ENCODE peak calls at places on chromosomes 3 and 15, in seven cellular contexts. Y is GM12878, A is SK-N-SH, C is HepG2, D is HCT116, F is H1, T is K562. P is an unnamed sample.

GRCh38 chr3:45057557-45057956 is 31.5 kb downstream of the CLEC3B start:
- DNase-seq in A (no peak), Y (no peak), F (no peak), T (no peak), D (no peak), C (no peak), P (no peak)

GRCh38 chr15:22839046-22839705 is 710 bp downstream of the NIPA2 start:
- DNase-seq in Y (no peak), A (no peak), D (no peak), T (no peak), C (no peak), F (no peak), P (no peak)

GRCh38 chr3:105791919-105792786 is 76.7 kb downstream of the CBLB start:
- DNase-seq in T (no peak), F (no peak), Y (no peak), C (peak), A (no peak), D (no peak), P (no peak)

GRCh38 chr3:15551902-15552301 is 30.4 kb upstream of the COLQ start:
- DNase-seq in D (no peak), A (no peak), Y (no peak), T (no peak), C (no peak), F (no peak), P (no peak)

GRCh38 chr3:115788921-115789470 is 165.7 kb downstream of the GAP43 start:
- DNase-seq in Y (no peak), T (no peak), A (no peak), C (peak), D (peak), F (no peak), P (no peak)

GRCh38 chr3:36833160-36833814 is 68.9 kb upstream of the DCLK3 start:
- DNase-seq in F (no peak), D (no peak), A (no peak), C (no peak), T (no peak), Y (no peak), P (no peak)

GRCh38 chr3:77915341-77915740 is 875.4 kb downstream of the ROBO2 start:
- DNase-seq in C (no peak), Y (no peak), T (no peak), D (no peak), F (no peak), A (no peak), P (no peak)

GRCh38 chr3:138062626-138063025 is 52.7 kb downstream of the CLDN18 start:
- DNase-seq in F (no peak), D (no peak), A (no peak), T (no peak), C (no peak), Y (no peak), P (no peak)

GRCh38 chr15:92906563-92907081 is 6.5 kb downstream of the CHD2 start:
- DNase-seq in A (no peak), Y (no peak), T (no peak), F (no peak), D (peak), C (no peak), P (no peak)

GRCh38 chr3:196388946-196389345 is 43.3 kb downstream of the UBXN7 start:
- DNase-seq in C (no peak), F (no peak), D (no peak), T (no peak), A (no peak), Y (no peak), P (no peak)

GRCh38 chr15:74961616-74962015 is 5.0 kb upstream of the RPP25 start:
- DNase-seq in Y (no peak), A (no peak), T (no peak), F (no peak), D (no peak), C (no peak), P (no peak)

GRCh38 chr15:81294501-81294850 is 29.5 kb downstream of the STARD5 start:
- DNase-seq in D (no peak), T (no peak), F (no peak), C (no peak), A (no peak), Y (no peak), P (no peak)

GRCh38 chr15:57327985-57328471 is 48.3 kb upstream of the CGNL1 start:
- DNase-seq in D (no peak), A (no peak), Y (no peak), T (no peak), C (no peak), F (no peak), P (peak)

GRCh38 chr3:44555753-44556152 is 760 bp downstream of the ZKSCAN7 start:
- DNase-seq in C (peak), Y (no peak), A (peak), T (no peak), F (no peak), D (no peak), P (no peak)

GRCh38 chr3:170529912-170530311 is 56.0 kb downstream of the SLC7A14 start:
- DNase-seq in F (no peak), D (no peak), A (no peak), C (no peak), T (no peak), Y (no peak), P (no peak)

GRCh38 chr15:70116317-70116716 is 18.6 kb upstream of the TLE3 start:
- DNase-seq in C (no peak), D (no peak), A (no peak), T (no peak), Y (no peak), F (no peak), P (no peak)

GRCh38 chr15:70114226-70114625 is 16.5 kb upstream of the TLE3 start:
- DNase-seq in C (no peak), T (no peak), Y (no peak), A (no peak), F (no peak), D (no peak), P (no peak)

GRCh38 chr15:70112018-70112395 is 14.3 kb upstream of the TLE3 start:
- DNase-seq in C (no peak), A (peak), Y (no peak), F (no peak), D (no peak), T (no peak), P (no peak)

GRCh38 chr15:70111203-70112017 is 13.7 kb upstream of the TLE3 start:
- DNase-seq in F (peak), C (no peak), T (peak), D (peak), A (peak), Y (no peak), P (no peak)

GRCh38 chr15:70113304-70113700 is 15.6 kb upstream of the TLE3 start:
- DNase-seq in Y (no peak), F (no peak), T (no peak), A (no peak), D (no peak), C (no peak), P (no peak)
- TF ChIP-seq JUND in Y (no peak), F (no peak), T (no peak), A (no peak), D (no peak), C (no peak), P (no peak)

DNA sequence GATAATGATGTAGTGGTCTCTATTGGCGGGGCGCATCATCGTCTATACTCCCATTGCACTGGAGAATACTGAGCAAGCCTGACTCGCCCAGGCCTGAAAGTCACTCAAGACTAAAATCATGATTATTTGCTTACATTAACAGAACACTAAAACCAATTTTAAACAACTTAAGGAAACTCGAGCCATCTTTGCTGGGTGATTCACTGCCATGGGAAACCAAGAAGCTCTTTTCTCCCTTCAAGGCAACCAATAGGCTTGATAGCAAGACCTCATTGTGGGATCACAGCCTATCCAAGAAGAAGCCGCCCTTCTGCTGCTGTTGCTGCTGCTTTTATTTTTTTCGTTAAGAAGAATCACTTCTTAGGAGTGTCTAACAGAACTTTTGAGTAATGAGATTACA is 479.4 kb downstream of the FOXP1 start:
- DNase-seq in Y (no peak), T (no peak), C (no peak), A (no peak), F (no peak), D (no peak), P (no peak)
- TF ChIP-seq JUND in Y (no peak), T (no peak), C (no peak), A (no peak), F (no peak), D (no peak), P (no peak)

GRCh38 chr15:39458131-39458530 is 122.7 kb upstream of the THBS1 start:
- DNase-seq in F (no peak), Y (no peak), D (no peak), C (no peak), T (no peak), A (no peak), P (no peak)

GRCh38 chr15:39454189-39454986 is 126.5 kb upstream of the THBS1 start:
- DNase-seq in C (peak), T (no peak), D (no peak), A (peak), Y (no peak), F (no peak), P (no peak)

GRCh38 chr15:39455502-39455991 is 125.3 kb upstream of the THBS1 start:
- DNase-seq in T (peak), D (no peak), Y (no peak), F (no peak), A (peak), C (peak), P (peak)

GRCh38 chr15:39456582-39457330 is 124.1 kb upstream of the THBS1 start:
- DNase-seq in T (no peak), D (no peak), F (no peak), A (no peak), Y (no peak), C (no peak), P (no peak)

GRCh38 chr15:39456113-39456512 is 124.8 kb upstream of the THBS1 start:
- DNase-seq in C (no peak), F (no peak), Y (no peak), T (no peak), D (no peak), A (no peak), P (no peak)
- TF ChIP-seq JUND in C (no peak), F (no peak), Y (no peak), T (no peak), D (no peak), A (no peak), P (no peak)

GRCh38 chr3:182292586-182292985 is 500.7 kb upstream of the ATP11B start:
- DNase-seq in A (no peak), T (no peak), D (no peak), F (no peak), C (no peak), Y (no peak), P (no peak)
- TF ChIP-seq JUND in A (no peak), T (no peak), D (no peak), F (no peak), C (no peak), Y (no peak), P (no peak)

GRCh38 chr3:193829781-193830180 is 236.8 kb downstream of the OPA1 start:
- DNase-seq in C (no peak), F (no peak), D (peak), T (no peak), A (no peak), Y (no peak), P (peak)
- TF ChIP-seq JUND in C (no peak), F (no peak), D (peak), T (no peak), A (no peak), Y (no peak), P (no peak)